ENCODE peak calls at places on chromosomes 3 and 15, in nine cellular contexts. J is NCI-H1105; M is stimulated activated naive B cell treated with anti-CD40 and anti-IgM and Interleukin-4, amounts not matched to agents 10 μg/mL and 1 μg/mL and 100 μg/mL, for 72 hours; U is heart right ventricle; C is ACHN; X is HTR-8/SVneo; B is HEK293T; S is fibroblast of the conjunctiva; E is left ventricle myocardium superior. Y is an unnamed sample.

GRCh38 chr3:150407818-150408231 is 273 bp upstream of the TSC22D2 start:
- DNase-seq in J (no peak), M (no peak), U (peak), C (peak), X (no peak), B (no peak), S (peak), E (no peak), Y (peak)

GRCh38 chr3:52248816-52249547 is 3.4 kb downstream of the PPM1M start:
- DNase-seq in J (no peak), M (no peak), U (peak), C (no peak), X (no peak), B (no peak), S (no peak), E (peak), Y (no peak)

GRCh38 chr15:59437777-59438574 is at the start of gene FAM81A:
- DNase-seq in J (peak), M (peak), U (peak), C (peak), X (peak), B (peak), S (peak), E (peak), Y (peak)

GRCh38 chr3:48190911-48191310 is 2.7 kb upstream of the CDC25A start:
- DNase-seq in J (no peak), M (no peak), U (no peak), C (no peak), X (no peak), B (no peak), S (no peak), E (no peak), Y (no peak)

GRCh38 chr3:50806806-50807205 is 132.1 kb downstream of the DOCK3 start:
- DNase-seq in J (no peak), M (no peak), U (no peak), C (no peak), X (no peak), B (no peak), S (no peak), E (no peak), Y (no peak)

GRCh38 chr3:186691676-186692075 is 25.5 kb upstream of the KNG1 start:
- DNase-seq in J (no peak), M (no peak), U (no peak), C (no peak), X (no peak), B (no peak), S (no peak), E (no peak), Y (no peak)

GRCh38 chr15:73270366-73271097 is 98.2 kb downstream of the HCN4 start:
- DNase-seq in J (no peak), M (no peak), U (no peak), C (no peak), X (no peak), B (no peak), S (no peak), E (no peak), Y (no peak)

GRCh38 chr15:50181983-50182232 is at the start of gene SLC27A2:
- DNase-seq in J (peak), M (no peak), U (no peak), C (no peak), X (peak), B (no peak), S (no peak), E (no peak), Y (no peak)

GRCh38 chr3:118772036-118773030 is 262.3 kb downstream of the IGSF11 start:
- DNase-seq in J (no peak), M (no peak), U (no peak), C (no peak), X (no peak), B (no peak), S (no peak), E (no peak), Y (no peak)

GRCh38 chr3:195895078-195895899 is 13.1 kb downstream of the TNK2 start:
- DNase-seq in J (peak), M (peak), U (peak), C (peak), X (peak), B (peak), S (no peak), E (peak), Y (peak)

GRCh38 chr3:172355836-172356235 is 92.4 kb downstream of the GHSR start:
- DNase-seq in J (peak), M (no peak), U (no peak), C (peak), X (peak), B (no peak), S (peak), E (no peak), Y (no peak)

GRCh38 chr15:61503383-61503969 is 274.4 kb upstream of the RORA start:
- DNase-seq in J (no peak), M (no peak), U (no peak), C (no peak), X (no peak), B (no peak), S (no peak), E (no peak), Y (no peak)

GRCh38 chr3:23810342-23811116 is 4.8 kb downstream of the UBE2E1 start:
- DNase-seq in J (peak), M (peak), U (peak), C (peak), X (peak), B (peak), S (no peak), E (peak), Y (peak)

GRCh38 chr15:75796321-75796720 is 46.9 kb upstream of the UBE2Q2 start:
- DNase-seq in J (no peak), M (no peak), U (no peak), C (no peak), X (no peak), B (no peak), S (no peak), E (no peak), Y (no peak)

GRCh38 chr15:45867281-45867680 is 232.5 kb downstream of the SQOR start:
- DNase-seq in J (no peak), M (no peak), U (no peak), C (no peak), X (no peak), B (no peak), S (no peak), E (no peak), Y (no peak)

GRCh38 chr15:99976811-99977271 is 243.6 kb upstream of the LYSMD4 start:
- DNase-seq in J (no peak), M (no peak), U (no peak), C (no peak), X (no peak), B (no peak), S (no peak), E (no peak), Y (no peak)

GRCh38 chr15:64524778-64525177 is 64.4 kb downstream of the ZNF609 start:
- DNase-seq in J (no peak), M (no peak), U (no peak), C (no peak), X (no peak), B (no peak), S (no peak), E (no peak), Y (no peak)

GRCh38 chr3:153980252-153980590 is 141.0 kb upstream of the ARHGEF26 start:
- DNase-seq in J (no peak), M (no peak), U (no peak), C (no peak), X (no peak), B (no peak), S (no peak), E (no peak), Y (no peak)

GRCh38 chr3:65729553-65729952 is 309.2 kb downstream of the MAGI1 start:
- DNase-seq in J (no peak), M (no peak), U (no peak), C (no peak), X (no peak), B (no peak), S (peak), E (no peak), Y (no peak)

GRCh38 chr3:130963878-130964277 is 62.7 kb downstream of the ASTE1 start:
- DNase-seq in J (no peak), M (no peak), U (no peak), C (peak), X (peak), B (no peak), S (peak), E (no peak), Y (no peak)

GRCh38 chr15:43879386-43880355 is 52.9 kb downstream of the WDR76 start:
- DNase-seq in J (no peak), M (no peak), U (peak), C (no peak), X (no peak), B (no peak), S (no peak), E (peak), Y (no peak)

GRCh38 chr3:43095370-43095769 is 10.5 kb downstream of the POMGNT2 start:
- DNase-seq in J (no peak), M (no peak), U (no peak), C (no peak), X (no peak), B (no peak), S (no peak), E (no peak), Y (no peak)

Y was measured in activated gamma-delta T cell treated with Interleukin-2 at 50 U/mL for 16 hours.